ENCODE peak calls at places on chromosome 17, in five cellular contexts. K is hepatocyte, N is GM23338, O is PC-3, W is SK-N-SH. U is an unnamed sample. For H3K9me2 and H3K4me1, the result is how much of the 10 kb centered on the place peaks cover.

GRCh38 chr17:30296499-30297038 is 4.8 kb upstream of the BLMH start:
- DNase-seq in N (no peak), W (no peak), O (no peak), K (no peak), U (peak)

GRCh38 chr17:42380935-42381334 is 7.3 kb downstream of the STAT3 start:
- DNase-seq in K (no peak), O (no peak), W (no peak), N (no peak), U (no peak)

GRCh38 chr17:63433746-63434591 is 12.1 kb downstream of the CYB561 start:
- DNase-seq in N (no peak), K (peak), O (peak), W (peak), U (peak)

GRCh38 chr17:57939797-57940196 is 15.4 kb downstream of the CUEDC1 start:
- DNase-seq in W (no peak), K (no peak), N (no peak), O (no peak), U (no peak)

GRCh38 chr17:36602924-36603384 is 1.6 kb downstream of the MRM1 start:
- DNase-seq in W (peak), K (peak), O (peak), N (peak), U (peak)

GRCh38 chr17:39618956-39619785 is 7.6 kb upstream of the PPP1R1B start:
- DNase-seq in O (no peak), K (no peak), N (no peak), W (no peak), U (no peak)

GRCh38 chr17:78759969-78760352 is 22.1 kb downstream of the CYTH1 start:
- DNase-seq in N (no peak), K (no peak), W (no peak), O (no peak), U (no peak)

GRCh38 chr17:77304746-77305473 is 164.1 kb downstream of the SEC14L1 start:
- DNase-seq in W (no peak), K (no peak), N (no peak), O (no peak), U (no peak)

GRCh38 chr17:76747716-76748360 is 9.9 kb downstream of the MFSD11 start:
- DNase-seq in O (no peak), N (no peak), W (no peak), K (no peak), U (no peak)

GRCh38 chr17:77343031-77343866 is 202.5 kb downstream of the SEC14L1 start:
- DNase-seq in K (no peak), N (no peak), W (no peak), O (no peak), U (no peak)

GRCh38 chr17:29709861-29710849 is 87.4 kb upstream of the CORO6 start:
- DNase-seq in K (no peak), O (no peak), N (no peak), W (no peak), U (peak)

GRCh38 chr17:40097931-40098845 is 2.2 kb downstream of the NR1D1 start:
- DNase-seq in W (no peak), O (peak), N (no peak), K (peak), U (peak)

GRCh38 chr17:31355935-31356334 is 34.5 kb upstream of the EVI2A start:
- DNase-seq in K (no peak), N (no peak), O (no peak), W (no peak), U (peak)

GRCh38 chr17:560379-560935 is 154.2 kb downstream of the VPS53 start:
- DNase-seq in O (peak), K (no peak), W (no peak), N (no peak), U (peak)

GRCh38 chr17:78379134-78379497 is 667 bp downstream of the PGS1 start:
- DNase-seq in W (no peak), O (peak), N (no peak), K (no peak), U (peak)

GRCh38 chr17:45813051-45813731 is 29.1 kb downstream of the CRHR1 start:
- DNase-seq in W (peak), N (peak), K (no peak), O (no peak), U (no peak)

GRCh38 chr17:4956493-4957061 is 5.7 kb downstream of the ENO3 start:
- DNase-seq in K (no peak), O (no peak), W (no peak), N (peak), U (no peak)

GRCh38 chr17:38571833-38572274 is 33.9 kb downstream of the SRCIN1 start:
- DNase-seq in W (peak), K (no peak), N (peak), O (no peak), U (no peak)

GRCh38 chr17:76017481-76018339 is 9.4 kb downstream of the EVPL start:
- DNase-seq in N (no peak), O (no peak), W (no peak), K (no peak), U (no peak)

GRCh38 chr17:65027305-65027704 is 29.2 kb downstream of the GNA13 start:
- DNase-seq in K (peak), O (peak), W (peak), N (peak), U (peak)

GRCh38 chr17:72710185-72710584 is 382.3 kb downstream of the SLC39A11 start:
- DNase-seq in K (no peak), O (peak), N (no peak), W (no peak), U (no peak)

GRCh38 chr17:42980766-42981397 is 517 bp downstream of the RUNDC1 start:
- DNase-seq in O (peak), N (peak), W (peak), K (peak), U (peak)

GRCh38 chr17:79798296-79799173 is 1.7 kb upstream of the CBX8 start:
- DNase-seq in O (no peak), W (peak), K (peak), N (peak), U (peak)

GRCh38 chr17:8791910-8792270 is 7.3 kb downstream of the MFSD6L start:
- DNase-seq in N (no peak), W (no peak), O (peak), K (no peak), U (peak)

GRCh38 chr17:56153215-56153614 is at the start of gene ANKFN1:
- DNase-seq in O (no peak), W (no peak), N (no peak), K (no peak), U (no peak)

GRCh38 chr17:76599699-76600460 is 14.2 kb upstream of the ST6GALNAC2 start:
- DNase-seq in N (no peak), W (no peak), K (no peak), O (no peak), U (no peak)

GRCh38 chr17:63988741-63989621 is 9.2 kb upstream of the PRR29 start:
- DNase-seq in N (peak), K (peak), O (no peak), W (no peak), U (peak)

GRCh38 chr17:58520843-58521430 is 6.5 kb upstream of the MTMR4 start:
- DNase-seq in W (peak), N (peak), K (peak), O (peak), U (peak)

GRCh38 chr17:65049085-65049756 is 7.3 kb downstream of the GNA13 start:
- DNase-seq in W (no peak), N (no peak), O (no peak), K (no peak), U (no peak)

GRCh38 chr17:58756246-58757161 is 850 bp downstream of the PPM1E start:
- DNase-seq in N (peak), O (no peak), K (peak), W (peak), U (peak)

GRCh38 chr17:28544402-28545140 is 7.9 kb downstream of the UNC119 start:
- DNase-seq in O (no peak), K (no peak), N (peak), W (no peak), U (no peak)
- H3K9me2 ChIP-seq in O (under half), K (under half), N (under half), W (under half), U (under half)

GRCh38 chr17:17119106-17119505 is 76.8 kb downstream of the MPRIP start:
- DNase-seq in O (no peak), N (no peak), W (no peak), K (no peak), U (no peak)
- H3K4me2 ChIP-seq in O (peak), N (no peak), W (peak), K (no peak), U (no peak)

DNA sequence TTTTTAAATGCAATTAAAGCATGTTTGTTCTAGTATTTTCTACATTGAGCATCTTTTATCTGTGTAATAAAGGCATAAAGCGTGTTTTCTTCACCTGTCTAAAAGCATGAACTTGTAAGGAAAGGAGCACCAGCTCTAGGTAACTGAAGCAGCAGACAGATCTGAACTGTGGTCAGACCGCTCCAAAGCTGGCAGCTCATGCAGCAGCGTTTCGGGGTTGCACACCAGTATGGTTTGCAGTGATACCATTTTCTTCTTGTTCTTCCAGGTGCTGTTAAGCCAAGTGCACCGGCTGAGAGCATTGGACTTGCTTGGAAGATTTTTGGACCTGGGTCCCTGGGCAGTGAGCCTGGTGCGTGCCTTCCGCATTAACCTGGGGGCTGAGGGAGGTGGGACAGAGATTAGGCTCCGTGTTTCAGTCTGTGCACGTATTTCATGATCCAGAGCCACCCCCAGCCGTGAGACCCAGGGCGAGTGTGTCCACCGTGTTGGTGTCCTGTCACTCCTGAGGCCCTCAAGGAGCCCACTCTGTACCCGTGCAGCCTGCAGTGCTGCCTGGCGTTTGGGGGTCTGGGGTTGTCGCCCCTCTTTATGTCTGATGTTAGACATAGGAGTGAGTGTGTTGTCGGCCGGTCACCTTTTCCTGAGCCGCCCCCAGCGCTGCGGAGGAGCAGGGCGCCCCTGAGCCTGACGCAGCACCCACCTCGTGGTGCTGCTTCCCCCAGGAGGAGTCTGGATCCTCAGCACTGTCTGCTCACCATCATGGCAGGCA is 136.3 kb upstream of the CHMP6 start:
- DNase-seq in N (no peak), K (no peak), W (no peak), O (no peak), U (no peak)
- H3K4me1 ChIP-seq in N (under half), K (under half), W (under half), O (under half), U (under half)

GRCh38 chr17:82835122-82835521 is 4.7 kb downstream of the ZNF750 start:
- DNase-seq in W (no peak), N (no peak), O (no peak), K (no peak), U (no peak)

GRCh38 chr17:82836823-82837357 is 2.9 kb downstream of the ZNF750 start:
- DNase-seq in K (no peak), O (no peak), N (peak), W (no peak), U (peak)

GRCh38 chr17:82838386-82839063 is 1.3 kb downstream of the ZNF750 start:
- DNase-seq in K (peak), N (no peak), O (peak), W (no peak), U (peak)

GRCh38 chr17:82837586-82838320 is 2.1 kb downstream of the ZNF750 start:
- DNase-seq in K (no peak), N (no peak), W (no peak), O (no peak), U (no peak)

GRCh38 chr17:82835766-82836512 is 3.9 kb downstream of the ZNF750 start:
- DNase-seq in K (no peak), W (no peak), N (peak), O (no peak), U (no peak)
- H3K9me2 ChIP-seq in K (under half), W (under half), N (under half), O (under half), U (under half)

GRCh38 chr17:51257150-51258081 is 2.4 kb downstream of the MBTD1 start:
- DNase-seq in N (no peak), K (no peak), W (no peak), O (peak), U (peak)
- H3K4me2 ChIP-seq in N (peak), K (peak), W (peak), O (peak), U (peak)

DNA sequence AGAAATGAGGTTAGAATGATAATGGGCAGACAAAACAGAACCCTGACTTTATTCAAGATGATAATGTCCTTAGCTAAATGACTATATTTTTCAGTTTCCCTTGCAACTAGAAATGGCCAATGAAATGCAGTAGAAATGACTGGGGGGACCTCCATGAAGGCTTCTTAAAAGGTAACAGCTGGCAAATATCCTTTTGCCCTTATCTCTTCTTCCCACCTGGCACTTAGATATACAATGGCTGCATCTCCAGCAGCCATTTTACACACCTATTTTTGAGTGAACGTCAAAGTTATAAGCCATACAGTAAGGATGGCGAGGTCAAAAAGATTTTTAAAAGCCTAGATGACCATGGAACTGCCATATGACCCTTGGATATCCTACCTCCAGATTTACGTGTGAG is 39.9 kb downstream of the USP32 start:
- DNase-seq in W (no peak), N (no peak), O (no peak), K (no peak), U (no peak)
- H3K4me1 ChIP-seq in W (under half), N (under half), O (under half), K (under half), U (under half)